ENCODE peak calls at places on chromosome 5, in five cellular contexts. N is left lung, S is tibial nerve, G is prostate gland, T is IMR-90. B is an unnamed sample.

GRCh38 chr5:135599421-135600140 is 20.8 kb upstream of the CXCL14 start:
- DNase-seq in N (no peak), S (no peak), G (no peak), T (no peak), B (no peak)

GRCh38 chr5:67205981-67206380 is 9.4 kb upstream of the CD180 start:
- DNase-seq in N (no peak), S (no peak), G (no peak), T (no peak), B (no peak)

GRCh38 chr5:56251918-56252553 is 18.9 kb upstream of the ANKRD55 start:
- DNase-seq in N (no peak), S (no peak), G (no peak), T (no peak), B (no peak)

GRCh38 chr5:98769256-98770157 is 4.0 kb upstream of the RGMB start:
- DNase-seq in N (peak; percentile 76), S (no peak), G (no peak), T (peak; percentile 92), B (no peak)

GRCh38 chr5:39025456-39025855 is 48.7 kb downstream of the RICTOR start:
- DNase-seq in N (no peak), S (no peak), G (no peak), T (no peak), B (no peak)

GRCh38 chr5:73232266-73233041 is 59.5 kb downstream of the TMEM174 start:
- DNase-seq in N (peak; percentile 61), S (no peak), G (no peak), T (no peak), B (no peak)

GRCh38 chr5:65462139-65462705 is 19.5 kb downstream of the ADAMTS6 start:
- DNase-seq in N (no peak), S (no peak), G (no peak), T (peak; percentile 44), B (no peak)

GRCh38 chr5:80921026-80921425 is 39.1 kb upstream of the RASGRF2 start:
- DNase-seq in N (no peak), S (no peak), G (no peak), T (no peak), B (no peak)

GRCh38 chr5:125470503-125470902 is 724.1 kb upstream of the ZNF608 start:
- DNase-seq in N (no peak), S (no peak), G (no peak), T (no peak), B (no peak)

GRCh38 chr5:90606539-90606938 is 47.9 kb downstream of the ADGRV1 start:
- DNase-seq in N (no peak), S (no peak), G (no peak), T (no peak), B (no peak)

GRCh38 chr5:116365006-116365496 is 209.6 kb downstream of the SEMA6A start:
- DNase-seq in N (no peak), S (no peak), G (no peak), T (no peak), B (no peak)

GRCh38 chr5:38640012-38640395 is 83.6 kb upstream of the LIFR start:
- DNase-seq in N (no peak), S (no peak), G (no peak), T (peak; percentile 24), B (no peak)

GRCh38 chr5:18236386-18236785 is 602.1 kb downstream of the TAF11L14 start:
- DNase-seq in N (no peak), S (no peak), G (no peak), T (no peak), B (no peak)

GRCh38 chr5:90351101-90351500 is 58.5 kb downstream of the CETN3 start:
- DNase-seq in N (no peak), S (no peak), G (no peak), T (no peak), B (no peak)

GRCh38 chr5:56585973-56586740 is 229.2 kb upstream of the MAP3K1 start:
- DNase-seq in N (no peak), S (peak; percentile 38), G (peak; percentile 47), T (peak; percentile 10), B (no peak)

GRCh38 chr5:135307143-135307903 is 91.7 kb downstream of the MACROH2A1 start:
- DNase-seq in N (no peak), S (no peak), G (no peak), T (no peak), B (no peak)

GRCh38 chr5:28403846-28404245 is 1365.5 kb upstream of the CDH9 start:
- DNase-seq in N (no peak), S (no peak), G (no peak), T (no peak), B (no peak)

GRCh38 chr5:98927242-98927987 is 1.4 kb downstream of the CHD1 start:
- DNase-seq in N (no peak), S (no peak), G (peak; percentile 78), T (peak; percentile 77), B (no peak)

GRCh38 chr5:119328753-119329602 is 26.8 kb upstream of the TNFAIP8 start:
- DNase-seq in N (no peak), S (no peak), G (peak; percentile 77), T (peak; percentile 87), B (no peak)

GRCh38 chr5:168494057-168494555 is 7.8 kb downstream of the RARS1 start:
- DNase-seq in N (no peak), S (no peak), G (no peak), T (no peak), B (no peak)
- H3K27ac ChIP-seq in N (no peak overlapping the region), S (no peak overlapping the region), G (no peak overlapping the region), T (no peak overlapping the region), B (no peak overlapping the region)

GRCh38 chr5:52885614-52886013 is 97.9 kb downstream of the ITGA1 start:
- DNase-seq in N (no peak), S (no peak), G (no peak), T (no peak), B (no peak)
- H3K27ac ChIP-seq in N (no peak overlapping the region), S (no peak overlapping the region), G (no peak overlapping the region), T (no peak overlapping the region), B (no peak overlapping the region)

GRCh38 chr5:172850454-172850797 is 16.4 kb downstream of the ERGIC1 start:
- DNase-seq in N (no peak), S (no peak), G (no peak), T (no peak), B (no peak)
- H3K27ac ChIP-seq in N (no peak overlapping the region), S (no peak overlapping the region), G (peak overlapping the region; percentile 96), T (no peak overlapping the region), B (no peak overlapping the region)

GRCh38 chr5:134099939-134100282 is 14.6 kb upstream of the TCF7 start:
- DNase-seq in N (no peak), S (no peak), G (no peak), T (no peak), B (no peak)

GRCh38 chr5:134097221-134097620 is 17.3 kb upstream of the TCF7 start:
- DNase-seq in N (no peak), S (no peak), G (no peak), T (no peak), B (no peak)

GRCh38 chr5:134099288-134099872 is 15.1 kb upstream of the TCF7 start:
- DNase-seq in N (no peak), S (no peak), G (no peak), T (no peak), B (no peak)

GRCh38 chr5:134100283-134101011 is 14.0 kb upstream of the TCF7 start:
- DNase-seq in N (no peak), S (no peak), G (no peak), T (peak; percentile 76), B (no peak)

GRCh38 chr5:134098690-134099089 is 15.8 kb upstream of the TCF7 start:
- DNase-seq in N (no peak), S (no peak), G (no peak), T (no peak), B (no peak)
- H3K27ac ChIP-seq in N (no peak overlapping the region), S (peak overlapping the region; percentile 83), G (no peak overlapping the region), T (no peak overlapping the region), B (no peak overlapping the region)

DNA sequence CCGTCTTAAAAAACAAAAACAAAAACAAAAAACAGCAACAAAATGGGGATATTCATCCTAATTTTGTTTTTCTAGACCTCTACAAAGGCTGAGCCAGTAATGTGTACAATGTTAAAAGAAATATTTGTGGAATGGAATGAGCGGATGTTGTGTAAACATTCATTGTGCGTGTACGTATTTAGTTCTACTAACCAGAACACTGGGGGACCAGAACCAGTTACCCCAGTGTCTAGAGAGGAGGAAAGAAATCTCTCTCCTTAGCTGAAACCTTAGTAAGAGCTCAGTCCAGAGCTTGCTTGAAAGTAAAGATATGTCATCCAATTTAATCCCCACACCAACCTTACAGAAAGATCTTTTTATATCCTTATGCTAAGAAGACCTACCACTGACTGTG is 106.7 kb upstream of the CPEB4 start:
- DNase-seq in N (no peak), S (no peak), G (no peak), T (no peak), B (no peak)
- H3K27ac ChIP-seq in N (peak overlapping the region; percentile 61), S (peak overlapping the region; percentile 76), G (peak overlapping the region; percentile 25), T (peak overlapping the region; percentile 88), B (no peak overlapping the region)

GRCh38 chr5:132479073-132479811 is 11.3 kb downstream of the IRF1 start:
- DNase-seq in N (no peak), S (no peak), G (no peak), T (no peak), B (no peak)

GRCh38 chr5:132478498-132478855 is 12.1 kb downstream of the IRF1 start:
- DNase-seq in N (no peak), S (no peak), G (no peak), T (no peak), B (no peak)

GRCh38 chr5:132476853-132477729 is 13.5 kb downstream of the IRF1 start:
- DNase-seq in N (no peak), S (no peak), G (no peak), T (no peak), B (no peak)

GRCh38 chr5:132475939-132476852 is 14.4 kb downstream of the IRF1 start:
- DNase-seq in N (no peak), S (no peak), G (no peak), T (no peak), B (no peak)

DNA sequence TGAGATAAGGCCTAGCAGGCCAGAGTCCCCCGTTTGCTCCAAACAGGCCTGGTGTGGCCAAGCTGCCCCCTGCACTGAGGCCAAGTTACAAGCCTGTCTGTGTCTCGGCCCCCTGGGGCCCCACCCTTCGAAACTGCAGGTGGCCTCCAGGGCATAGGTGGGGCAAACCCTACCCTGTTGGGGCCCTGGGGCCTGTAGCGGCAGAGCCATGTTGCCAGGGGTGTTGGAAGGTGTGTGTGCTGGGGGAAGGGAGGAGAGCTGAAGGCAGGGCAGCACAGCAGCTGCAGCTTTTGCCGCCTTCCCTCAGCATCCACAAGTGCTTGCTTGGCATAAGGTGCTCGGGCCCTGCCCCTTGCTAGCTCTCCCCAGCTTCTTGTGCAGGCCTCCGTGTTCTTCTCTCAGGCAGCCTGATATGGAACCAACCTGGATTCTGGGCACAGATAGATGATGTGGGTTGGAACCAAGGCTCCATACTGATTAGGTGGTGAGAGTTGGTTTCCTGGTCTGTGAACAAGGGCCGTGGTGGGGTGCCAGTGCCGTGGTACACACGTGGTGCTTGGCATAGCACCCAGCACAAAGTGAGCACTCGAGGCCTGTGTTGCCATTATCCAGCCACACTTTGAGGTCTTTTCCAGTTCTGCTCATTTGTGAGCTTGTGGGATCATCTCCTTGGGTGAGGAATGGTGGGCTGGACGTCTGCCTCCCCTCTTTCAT is 12.6 kb downstream of the IRF1 start:
- DNase-seq in N (no peak), S (no peak), G (no peak), T (no peak), B (no peak)
- H3K27ac ChIP-seq in N (no peak overlapping the region), S (peak overlapping the region; percentile 40), G (no peak overlapping the region), T (no peak overlapping the region), B (no peak overlapping the region)